ENCODE peak calls at places on chromosome 1, in nine cellular contexts. M is CD8-positive, alpha-beta memory T cell; Q is fibroblast of the aortic adventitia; W is Daoy; F is AG09309; B is iris pigment epithelial cell; U is lower lobe of right lung; V is effector CD8-positive, alpha-beta T cell; R is HTR-8/SVneo. C is an unnamed sample.

GRCh38 chr1:89125571-89126233 is at the start of gene GBP2:
- DNase-seq in M (peak; percentile 29), Q (peak; percentile 77), F (peak; percentile 45), V (no peak), B (peak; percentile 94), R (peak; percentile 63), U (no peak), W (peak; percentile 63), C (no peak)

GRCh38 chr1:184860985-184861754 is 106.5 kb upstream of the EDEM3 start:
- DNase-seq in W (no peak), Q (no peak), R (no peak), F (no peak), B (no peak), V (no peak), U (no peak), M (no peak), C (no peak)

GRCh38 chr1:91555821-91556531 is 55.3 kb downstream of the CDC7 start:
- DNase-seq in W (peak; percentile 70), F (peak; percentile 84), Q (peak; percentile 97), M (peak; percentile 89), B (peak; percentile 90), U (no peak), R (no peak), V (no peak), C (no peak)

GRCh38 chr1:208652300-208653160 is 408.3 kb upstream of the PLXNA2 start:
- DNase-seq in U (peak; percentile 48), Q (peak; percentile 76), R (peak; percentile 58), W (peak; percentile 48), V (no peak), M (peak; percentile 0), B (peak; percentile 72), F (peak; percentile 34), C (no peak)

GRCh38 chr1:104064391-104064790 is 314.7 kb downstream of the AMY1C start:
- DNase-seq in M (no peak), V (no peak), U (no peak), R (no peak), W (no peak), Q (no peak), B (peak; percentile 0), F (no peak), C (no peak)

GRCh38 chr1:92356956-92357355 is 58.1 kb downstream of the RPAP2 start:
- DNase-seq in F (peak; percentile 76), B (peak; percentile 79), M (no peak), R (no peak), Q (peak; percentile 67), V (no peak), U (no peak), W (no peak), C (no peak)

GRCh38 chr1:186655877-186656276 is 24.3 kb downstream of the PTGS2 start:
- DNase-seq in Q (no peak), M (no peak), F (no peak), W (peak; percentile 14), B (no peak), U (no peak), R (no peak), V (no peak), C (no peak)

GRCh38 chr1:189654906-189655305 is 822.8 kb downstream of the BRINP3 start:
- DNase-seq in F (no peak), Q (peak; percentile 29), V (no peak), R (no peak), W (no peak), B (peak; percentile 76), U (no peak), M (no peak), C (no peak)

GRCh38 chr1:190172636-190173410 is 304.8 kb downstream of the BRINP3 start:
- DNase-seq in Q (peak; percentile 45), U (no peak), V (no peak), M (no peak), R (no peak), W (peak; percentile 11), B (peak; percentile 33), F (no peak), C (no peak)

C was measured in type B pancreatic cell.